ENCODE peak calls at places on chromosomes 1 and 21, in nine cellular contexts. One of them, this sample, is unnamed.

GRCh38 chr21:45029298-45029967 is 44.9 kb upstream of the ADARB1 start:
- DNase-seq in sigmoid colon: no peak
- DNase-seq in substantia nigra: no peak
- DNase-seq in Right ventricle myocardium superior: peak; percentile 77
- DNase-seq in NCI-H1417: peak; percentile 56
- DNase-seq in pancreas: peak; percentile 56
- DNase-seq in dermis microvascular lymphatic vessel endothelial cell: no peak
- DNase-seq in GM13977: no peak
- DNase-seq in amniotic epithelial cell: peak; percentile 28
- DNase-seq in this sample: no peak

GRCh38 chr1:36991551-36991950 is 42.8 kb downstream of the GRIK3 start:
- DNase-seq in NCI-H1417: no peak
- DNase-seq in sigmoid colon: no peak
- DNase-seq in amniotic epithelial cell: no peak
- DNase-seq in dermis microvascular lymphatic vessel endothelial cell: no peak
- DNase-seq in pancreas: no peak
- DNase-seq in GM13977: no peak
- DNase-seq in substantia nigra: no peak
- DNase-seq in Right ventricle myocardium superior: no peak
- DNase-seq in this sample: no peak

GRCh38 chr1:16156848-16157495 is 1.1 kb upstream of the EPHA2 start:
- DNase-seq in sigmoid colon: no peak
- DNase-seq in amniotic epithelial cell: peak; percentile 82
- DNase-seq in dermis microvascular lymphatic vessel endothelial cell: peak; percentile 70
- DNase-seq in NCI-H1417: no peak
- DNase-seq in GM13977: no peak
- DNase-seq in substantia nigra: no peak
- DNase-seq in Right ventricle myocardium superior: no peak
- DNase-seq in pancreas: no peak
- DNase-seq in this sample: peak; percentile 47

GRCh38 chr1:15188678-15189077 is 35.1 kb downstream of the TMEM51 start:
- DNase-seq in sigmoid colon: no peak
- DNase-seq in amniotic epithelial cell: no peak
- DNase-seq in dermis microvascular lymphatic vessel endothelial cell: peak; percentile 76
- DNase-seq in Right ventricle myocardium superior: no peak
- DNase-seq in pancreas: no peak
- DNase-seq in substantia nigra: no peak
- DNase-seq in NCI-H1417: no peak
- DNase-seq in GM13977: no peak
- DNase-seq in this sample: peak; percentile 37

GRCh38 chr1:201253906-201254624 is 29.2 kb upstream of the PKP1 start:
- DNase-seq in Right ventricle myocardium superior: no peak
- DNase-seq in GM13977: no peak
- DNase-seq in sigmoid colon: no peak
- DNase-seq in amniotic epithelial cell: no peak
- DNase-seq in dermis microvascular lymphatic vessel endothelial cell: no peak
- DNase-seq in pancreas: no peak
- DNase-seq in substantia nigra: no peak
- DNase-seq in NCI-H1417: no peak
- DNase-seq in this sample: no peak

GRCh38 chr21:16587671-16588379 is 858.0 kb downstream of the USP25 start:
- DNase-seq in substantia nigra: no peak
- DNase-seq in sigmoid colon: peak; percentile 73
- DNase-seq in Right ventricle myocardium superior: no peak
- DNase-seq in pancreas: no peak
- DNase-seq in NCI-H1417: no peak
- DNase-seq in amniotic epithelial cell: peak; percentile 85
- DNase-seq in GM13977: no peak
- DNase-seq in dermis microvascular lymphatic vessel endothelial cell: peak; percentile 83
- DNase-seq in this sample: peak; percentile 75

GRCh38 chr1:237888143-237888542 is 2.6 kb downstream of the ZP4 start:
- DNase-seq in sigmoid colon: no peak
- DNase-seq in substantia nigra: no peak
- DNase-seq in pancreas: no peak
- DNase-seq in NCI-H1417: no peak
- DNase-seq in GM13977: no peak
- DNase-seq in amniotic epithelial cell: no peak
- DNase-seq in dermis microvascular lymphatic vessel endothelial cell: no peak
- DNase-seq in Right ventricle myocardium superior: no peak
- DNase-seq in this sample: no peak

GRCh38 chr1:64917907-64918306 is 48.4 kb downstream of the JAK1 start:
- DNase-seq in dermis microvascular lymphatic vessel endothelial cell: no peak
- DNase-seq in GM13977: no peak
- DNase-seq in substantia nigra: no peak
- DNase-seq in pancreas: no peak
- DNase-seq in NCI-H1417: no peak
- DNase-seq in Right ventricle myocardium superior: no peak
- DNase-seq in sigmoid colon: no peak
- DNase-seq in amniotic epithelial cell: no peak
- DNase-seq in this sample: no peak

GRCh38 chr1:29498126-29499100 is 262.1 kb downstream of the PTPRU start:
- DNase-seq in substantia nigra: no peak
- DNase-seq in dermis microvascular lymphatic vessel endothelial cell: no peak
- DNase-seq in amniotic epithelial cell: peak; percentile 5
- DNase-seq in GM13977: no peak
- DNase-seq in NCI-H1417: no peak
- DNase-seq in Right ventricle myocardium superior: no peak
- DNase-seq in pancreas: no peak
- DNase-seq in sigmoid colon: peak; percentile 37
- DNase-seq in this sample: no peak

GRCh38 chr1:161069731-161070270 is at the start of gene ARHGAP30:
- DNase-seq in NCI-H1417: no peak
- DNase-seq in substantia nigra: peak; percentile 19
- DNase-seq in amniotic epithelial cell: no peak
- DNase-seq in sigmoid colon: peak; percentile 83
- DNase-seq in Right ventricle myocardium superior: peak; percentile 82
- DNase-seq in pancreas: no peak
- DNase-seq in dermis microvascular lymphatic vessel endothelial cell: no peak
- DNase-seq in GM13977: peak; percentile 96
- DNase-seq in this sample: no peak

GRCh38 chr1:92504751-92505692 is 18.3 kb upstream of the GFI1 start:
- DNase-seq in Right ventricle myocardium superior: no peak
- DNase-seq in NCI-H1417: no peak
- DNase-seq in sigmoid colon: no peak
- DNase-seq in substantia nigra: no peak
- DNase-seq in dermis microvascular lymphatic vessel endothelial cell: no peak
- DNase-seq in amniotic epithelial cell: peak; percentile 32
- DNase-seq in GM13977: no peak
- DNase-seq in pancreas: no peak
- DNase-seq in this sample: no peak

GRCh38 chr21:45248301-45248892 is 39.3 kb downstream of the POFUT2 start:
- DNase-seq in Right ventricle myocardium superior: no peak
- DNase-seq in amniotic epithelial cell: no peak
- DNase-seq in substantia nigra: no peak
- DNase-seq in dermis microvascular lymphatic vessel endothelial cell: no peak
- DNase-seq in sigmoid colon: no peak
- DNase-seq in pancreas: no peak
- DNase-seq in GM13977: no peak
- DNase-seq in NCI-H1417: no peak
- DNase-seq in this sample: no peak

GRCh38 chr1:61052393-61053280 is 29.7 kb upstream of the NFIA start:
- DNase-seq in sigmoid colon: no peak
- DNase-seq in Right ventricle myocardium superior: no peak
- DNase-seq in amniotic epithelial cell: no peak
- DNase-seq in pancreas: no peak
- DNase-seq in dermis microvascular lymphatic vessel endothelial cell: no peak
- DNase-seq in GM13977: no peak
- DNase-seq in substantia nigra: no peak
- DNase-seq in NCI-H1417: no peak
- DNase-seq in this sample: no peak

GRCh38 chr1:170985406-170985805 is 50.1 kb downstream of the MROH9 start:
- DNase-seq in substantia nigra: no peak
- DNase-seq in NCI-H1417: no peak
- DNase-seq in dermis microvascular lymphatic vessel endothelial cell: no peak
- DNase-seq in GM13977: no peak
- DNase-seq in sigmoid colon: no peak
- DNase-seq in pancreas: no peak
- DNase-seq in Right ventricle myocardium superior: no peak
- DNase-seq in amniotic epithelial cell: no peak
- DNase-seq in this sample: no peak